ENCODE peak calls at places on chromosomes 12 and 14, in eight cellular contexts. C, T, U, S, A, L, V and O are unnamed samples.
A peak's percentile ranks its signal among the peaks of the same experiment; 100 is the strongest.

GRCh38 chr12:4269279-4269991 is 4.1 kb upstream of the CCND2 start:
- DNase-seq in A (peak; percentile 74), L (peak; percentile 63), C (peak; percentile 80), T (no peak), S (peak; percentile 87), V (peak; percentile 80), U (no peak), O (no peak)

GRCh38 chr12:22609501-22609900 is 15.5 kb upstream of the ETNK1 start:
- DNase-seq in S (no peak), C (no peak), A (no peak), V (no peak), L (no peak), T (no peak), U (no peak), O (no peak)

GRCh38 chr14:104730504-104730903 is 6.5 kb downstream of the ADSS1 start:
- DNase-seq in T (no peak), S (no peak), A (peak; percentile 66), V (no peak), U (no peak), L (no peak), C (no peak), O (no peak)

GRCh38 chr12:107903377-107904061 is 129.0 kb downstream of the ASCL4 start:
- DNase-seq in V (peak; percentile 74), U (no peak), A (peak; percentile 92), C (no peak), S (peak; percentile 79), L (peak; percentile 28), T (no peak), O (no peak)

GRCh38 chr12:6039894-6040601 is 84.4 kb downstream of the VWF start:
- DNase-seq in A (peak; percentile 53), U (peak; percentile 28), C (peak; percentile 44), T (peak; percentile 67), V (peak; percentile 62), L (peak; percentile 77), S (peak; percentile 19), O (peak; percentile 13)

GRCh38 chr14:75711134-75711795 is 50.2 kb downstream of the TTLL5 start:
- DNase-seq in C (peak; percentile 44), A (peak; percentile 35), V (peak; percentile 51), U (peak; percentile 35), T (peak; percentile 71), L (peak; percentile 69), S (no peak), O (no peak)

GRCh38 chr12:53217049-53217929 is 10.2 kb upstream of the ITGB7 start:
- DNase-seq in T (peak; percentile 72), C (no peak), A (no peak), U (no peak), V (peak; percentile 49), S (no peak), L (peak; percentile 59), O (no peak)

GRCh38 chr14:34051966-34052657 is 101.2 kb upstream of the EGLN3 start:
- DNase-seq in T (peak; percentile 85), L (no peak), V (no peak), U (no peak), C (peak; percentile 49), A (no peak), S (no peak), O (no peak)

GRCh38 chr12:57157588-57158173 is 10.3 kb upstream of the LRP1-AS start:
- DNase-seq in S (no peak), A (no peak), L (no peak), V (peak; percentile 65), T (no peak), U (no peak), C (peak; percentile 35), O (no peak)

GRCh38 chr12:116982721-116983502 is 72.2 kb downstream of the FBXW8 start:
- DNase-seq in C (no peak), S (no peak), L (no peak), T (peak; percentile 94), V (no peak), A (no peak), U (peak; percentile 32), O (no peak)

GRCh38 chr12:116637589-116638165 is 78.5 kb downstream of the MAP1LC3B2 start:
- DNase-seq in U (no peak), V (no peak), T (no peak), C (no peak), S (no peak), A (no peak), L (no peak), O (no peak)

GRCh38 chr12:49810159-49810459 is 18.1 kb downstream of the NCKAP5L start:
- DNase-seq in L (no peak), C (no peak), V (no peak), U (no peak), T (no peak), S (no peak), A (no peak), O (no peak)

GRCh38 chr14:102590667-102591099 is 1.8 kb upstream of the RCOR1 start:
- DNase-seq in S (no peak), U (no peak), C (no peak), A (peak; percentile 37), L (no peak), V (peak; percentile 53), T (no peak), O (no peak)

GRCh38 chr12:50201987-50202521 is 34.9 kb upstream of the CERS5 start:
- DNase-seq in C (no peak), T (peak; percentile 86), A (no peak), S (no peak), V (peak; percentile 68), U (peak; percentile 71), L (no peak), O (no peak)

GRCh38 chr14:70649803-70650202 is 8.1 kb downstream of the TTC9 start:
- DNase-seq in T (no peak), V (no peak), C (no peak), U (no peak), A (no peak), L (no peak), S (no peak), O (no peak)

GRCh38 chr12:110042260-110042659 is 6.1 kb downstream of the C12orf76 start:
- DNase-seq in C (no peak), V (peak; percentile 41), S (no peak), U (no peak), A (no peak), L (no peak), T (no peak), O (no peak)

GRCh38 chr12:25775968-25776367 is 182.5 kb upstream of the RASSF8 start:
- DNase-seq in T (peak; percentile 54), C (no peak), V (no peak), S (no peak), U (peak; percentile 59), L (peak; percentile 49), A (no peak), O (no peak)

GRCh38 chr12:57674691-57675090 is 19.2 kb upstream of the OS9 start:
- DNase-seq in V (no peak), C (no peak), S (no peak), A (no peak), U (no peak), T (no peak), L (no peak), O (no peak)

GRCh38 chr12:132316497-132317232 is 12.7 kb downstream of the GALNT9 start:
- DNase-seq in T (no peak), S (no peak), L (no peak), C (no peak), A (no peak), U (no peak), V (no peak), O (no peak)

GRCh38 chr12:102438047-102438822 is 42.1 kb downstream of the IGF1 start:
- DNase-seq in L (peak; percentile 29), C (no peak), S (no peak), T (peak; percentile 45), U (no peak), A (no peak), V (no peak), O (no peak)

GRCh38 chr14:101236496-101237240 is 324.6 kb upstream of the DIO3 start:
- DNase-seq in S (no peak), A (no peak), V (no peak), C (no peak), T (no peak), L (no peak), U (no peak), O (no peak)

GRCh38 chr12:132571051-132571450 is 39.3 kb downstream of the LRCOL1 start:
- DNase-seq in A (no peak), L (no peak), V (no peak), S (no peak), T (no peak), C (no peak), U (no peak), O (no peak)

GRCh38 chr12:41274643-41275042 is 86.5 kb downstream of the PDZRN4 start:
- DNase-seq in C (no peak), S (no peak), L (no peak), V (no peak), A (no peak), U (no peak), T (no peak), O (no peak)

GRCh38 chr12:54082402-54082892 is 28.8 kb downstream of the HOXC4 start:
- DNase-seq in U (no peak), C (no peak), T (no peak), A (peak; percentile 49), L (peak; percentile 45), S (peak; percentile 11), V (peak; percentile 6), O (no peak)

GRCh38 chr12:6078378-6079083 is 45.9 kb downstream of the VWF start:
- DNase-seq in T (peak; percentile 48), C (no peak), S (no peak), U (no peak), A (no peak), V (no peak), L (no peak), O (no peak)

GRCh38 chr14:32414808-32415255 is 85.7 kb downstream of the AKAP6 start:
- DNase-seq in V (no peak), T (peak; percentile 45), U (no peak), L (no peak), C (no peak), A (no peak), S (no peak), O (no peak)

GRCh38 chr14:60722836-60723217 is 1.3 kb downstream of the SIX4 start:
- DNase-seq in S (no peak), U (no peak), C (no peak), T (no peak), A (peak; percentile 57), V (peak; percentile 25), L (no peak), O (no peak)

GRCh38 chr12:124915249-124916236 is 1.1 kb upstream of the UBC start:
- DNase-seq in C (peak; percentile 41), U (no peak), T (peak; percentile 50), V (peak; percentile 48), A (no peak), S (no peak), L (no peak), O (no peak)

GRCh38 chr12:122454250-122454721 is 31.8 kb upstream of the CLIP1 start:
- DNase-seq in T (no peak), L (no peak), A (no peak), C (no peak), U (no peak), S (no peak), V (no peak), O (no peak)

GRCh38 chr12:62846506-62846905 is 88.4 kb downstream of the PPM1H start:
- DNase-seq in A (no peak), S (no peak), T (peak; percentile 72), V (no peak), C (no peak), U (no peak), L (no peak), O (no peak)

GRCh38 chr12:120051535-120051934 is 62.5 kb downstream of the BICDL1 start:
- DNase-seq in T (no peak), C (no peak), U (no peak), V (no peak), L (no peak), S (no peak), A (no peak), O (no peak)

GRCh38 chr14:60166144-60166543 is 946 bp upstream of the DHRS7 start:
- DNase-seq in A (no peak), V (no peak), S (no peak), U (no peak), L (no peak), T (no peak), C (no peak), O (no peak)

GRCh38 chr14:24837280-24838046 is 203.5 kb upstream of the GZMB start:
- DNase-seq in U (no peak), S (no peak), C (no peak), L (no peak), T (peak; percentile 51), A (no peak), V (no peak), O (no peak)

GRCh38 chr14:78566017-78566858 is 396.1 kb downstream of the NRXN3 start:
- DNase-seq in T (peak; percentile 68), V (peak; percentile 80), L (peak; percentile 79), U (peak; percentile 40), S (peak; percentile 52), A (peak; percentile 43), C (peak; percentile 60), O (peak; percentile 3)